ENCODE peak calls at places on chromosome 12, in eight cellular contexts. One of them, this sample, is unnamed.

GRCh38 chr12:6769003-6769389 is 2.8 kb downstream of the PTMS start:
- ATAC-seq in natural killer cell: no peak
- ATAC-seq in stimulated activated naive CD8-positive, alpha-beta T cell treated with anti-CD3 and anti-CD28 coated beads, Interleukin-15, amount 100 ng/mL, for 72 hours: no peak
- ATAC-seq in CD4-positive, CD25-positive, alpha-beta regulatory T cell: no peak
- ATAC-seq in aorta: no peak
- ATAC-seq in activated T-cell treated with anti-CD3 and anti-CD28 coated beads, Interleukin-2, amount 50 U/mL, for 4 hours: no peak
- ATAC-seq in left cardiac atrium: no peak
- ATAC-seq in left lung: no peak
- ATAC-seq in this sample: no peak

GRCh38 chr12:26156996-26157395 is 32.2 kb upstream of the BHLHE41 start:
- ATAC-seq in natural killer cell: no peak
- ATAC-seq in stimulated activated naive CD8-positive, alpha-beta T cell treated with anti-CD3 and anti-CD28 coated beads, Interleukin-15, amount 100 ng/mL, for 72 hours: no peak
- ATAC-seq in CD4-positive, CD25-positive, alpha-beta regulatory T cell: no peak
- ATAC-seq in aorta: no peak
- ATAC-seq in activated T-cell treated with anti-CD3 and anti-CD28 coated beads, Interleukin-2, amount 50 U/mL, for 4 hours: no peak
- ATAC-seq in left cardiac atrium: no peak
- ATAC-seq in left lung: no peak
- ATAC-seq in this sample: no peak

GRCh38 chr12:124386661-124387509 is 92.0 kb downstream of the RFLNA start:
- ATAC-seq in natural killer cell: no peak
- ATAC-seq in stimulated activated naive CD8-positive, alpha-beta T cell treated with anti-CD3 and anti-CD28 coated beads, Interleukin-15, amount 100 ng/mL, for 72 hours: no peak
- ATAC-seq in CD4-positive, CD25-positive, alpha-beta regulatory T cell: no peak
- ATAC-seq in aorta: no peak
- ATAC-seq in activated T-cell treated with anti-CD3 and anti-CD28 coated beads, Interleukin-2, amount 50 U/mL, for 4 hours: no peak
- ATAC-seq in left cardiac atrium: no peak
- ATAC-seq in left lung: no peak
- ATAC-seq in this sample: no peak

GRCh38 chr12:54977857-54978256 is 6.7 kb downstream of the TESPA1 start:
- ATAC-seq in natural killer cell: no peak
- ATAC-seq in stimulated activated naive CD8-positive, alpha-beta T cell treated with anti-CD3 and anti-CD28 coated beads, Interleukin-15, amount 100 ng/mL, for 72 hours: no peak
- ATAC-seq in CD4-positive, CD25-positive, alpha-beta regulatory T cell: no peak
- ATAC-seq in aorta: no peak
- ATAC-seq in activated T-cell treated with anti-CD3 and anti-CD28 coated beads, Interleukin-2, amount 50 U/mL, for 4 hours: no peak
- ATAC-seq in left cardiac atrium: no peak
- ATAC-seq in left lung: no peak
- ATAC-seq in this sample: no peak

GRCh38 chr12:10249690-10250455 is 37.2 kb downstream of the GABARAPL1 start:
- ATAC-seq in natural killer cell: peak
- ATAC-seq in stimulated activated naive CD8-positive, alpha-beta T cell treated with anti-CD3 and anti-CD28 coated beads, Interleukin-15, amount 100 ng/mL, for 72 hours: peak
- ATAC-seq in CD4-positive, CD25-positive, alpha-beta regulatory T cell: no peak
- ATAC-seq in aorta: no peak
- ATAC-seq in activated T-cell treated with anti-CD3 and anti-CD28 coated beads, Interleukin-2, amount 50 U/mL, for 4 hours: peak
- ATAC-seq in left cardiac atrium: no peak
- ATAC-seq in left lung: no peak
- ATAC-seq in this sample: no peak

GRCh38 chr12:64105026-64105425 is 117.1 kb downstream of the KICS2 start:
- ATAC-seq in natural killer cell: no peak
- ATAC-seq in stimulated activated naive CD8-positive, alpha-beta T cell treated with anti-CD3 and anti-CD28 coated beads, Interleukin-15, amount 100 ng/mL, for 72 hours: no peak
- ATAC-seq in CD4-positive, CD25-positive, alpha-beta regulatory T cell: no peak
- ATAC-seq in aorta: no peak
- ATAC-seq in activated T-cell treated with anti-CD3 and anti-CD28 coated beads, Interleukin-2, amount 50 U/mL, for 4 hours: no peak
- ATAC-seq in left cardiac atrium: no peak
- ATAC-seq in left lung: no peak
- ATAC-seq in this sample: no peak

GRCh38 chr12:120669055-120669828 is 17.7 kb upstream of the MLEC start:
- ATAC-seq in natural killer cell: no peak
- ATAC-seq in stimulated activated naive CD8-positive, alpha-beta T cell treated with anti-CD3 and anti-CD28 coated beads, Interleukin-15, amount 100 ng/mL, for 72 hours: no peak
- ATAC-seq in CD4-positive, CD25-positive, alpha-beta regulatory T cell: no peak
- ATAC-seq in aorta: peak
- ATAC-seq in activated T-cell treated with anti-CD3 and anti-CD28 coated beads, Interleukin-2, amount 50 U/mL, for 4 hours: no peak
- ATAC-seq in left cardiac atrium: peak
- ATAC-seq in left lung: peak
- ATAC-seq in this sample: no peak

GRCh38 chr12:104649913-104650312 is 193.2 kb downstream of the CHST11 start:
- ATAC-seq in natural killer cell: peak
- ATAC-seq in stimulated activated naive CD8-positive, alpha-beta T cell treated with anti-CD3 and anti-CD28 coated beads, Interleukin-15, amount 100 ng/mL, for 72 hours: no peak
- ATAC-seq in CD4-positive, CD25-positive, alpha-beta regulatory T cell: no peak
- ATAC-seq in aorta: no peak
- ATAC-seq in activated T-cell treated with anti-CD3 and anti-CD28 coated beads, Interleukin-2, amount 50 U/mL, for 4 hours: no peak
- ATAC-seq in left cardiac atrium: peak
- ATAC-seq in left lung: no peak
- ATAC-seq in this sample: no peak

GRCh38 chr12:27551172-27551840 is 27.3 kb downstream of the PPFIBP1 start:
- ATAC-seq in natural killer cell: no peak
- ATAC-seq in stimulated activated naive CD8-positive, alpha-beta T cell treated with anti-CD3 and anti-CD28 coated beads, Interleukin-15, amount 100 ng/mL, for 72 hours: no peak
- ATAC-seq in CD4-positive, CD25-positive, alpha-beta regulatory T cell: no peak
- ATAC-seq in aorta: no peak
- ATAC-seq in activated T-cell treated with anti-CD3 and anti-CD28 coated beads, Interleukin-2, amount 50 U/mL, for 4 hours: no peak
- ATAC-seq in left cardiac atrium: no peak
- ATAC-seq in left lung: no peak
- ATAC-seq in this sample: no peak

GRCh38 chr12:93913845-93914244 is 234.5 kb upstream of the PLXNC1 start:
- ATAC-seq in natural killer cell: no peak
- ATAC-seq in stimulated activated naive CD8-positive, alpha-beta T cell treated with anti-CD3 and anti-CD28 coated beads, Interleukin-15, amount 100 ng/mL, for 72 hours: no peak
- ATAC-seq in CD4-positive, CD25-positive, alpha-beta regulatory T cell: no peak
- ATAC-seq in aorta: no peak
- ATAC-seq in activated T-cell treated with anti-CD3 and anti-CD28 coated beads, Interleukin-2, amount 50 U/mL, for 4 hours: no peak
- ATAC-seq in left cardiac atrium: peak
- ATAC-seq in left lung: no peak
- ATAC-seq in this sample: no peak

GRCh38 chr12:24359418-24359817 is 409.9 kb upstream of the SOX5 start:
- ATAC-seq in natural killer cell: no peak
- ATAC-seq in stimulated activated naive CD8-positive, alpha-beta T cell treated with anti-CD3 and anti-CD28 coated beads, Interleukin-15, amount 100 ng/mL, for 72 hours: no peak
- ATAC-seq in CD4-positive, CD25-positive, alpha-beta regulatory T cell: no peak
- ATAC-seq in aorta: no peak
- ATAC-seq in activated T-cell treated with anti-CD3 and anti-CD28 coated beads, Interleukin-2, amount 50 U/mL, for 4 hours: no peak
- ATAC-seq in left cardiac atrium: no peak
- ATAC-seq in left lung: no peak
- ATAC-seq in this sample: no peak

GRCh38 chr12:125178222-125178621 is 113.0 kb downstream of the AACS start:
- ATAC-seq in natural killer cell: no peak
- ATAC-seq in stimulated activated naive CD8-positive, alpha-beta T cell treated with anti-CD3 and anti-CD28 coated beads, Interleukin-15, amount 100 ng/mL, for 72 hours: no peak
- ATAC-seq in CD4-positive, CD25-positive, alpha-beta regulatory T cell: no peak
- ATAC-seq in aorta: no peak
- ATAC-seq in activated T-cell treated with anti-CD3 and anti-CD28 coated beads, Interleukin-2, amount 50 U/mL, for 4 hours: no peak
- ATAC-seq in left cardiac atrium: no peak
- ATAC-seq in left lung: no peak
- ATAC-seq in this sample: peak

GRCh38 chr12:45355750-45356149 is 139.9 kb downstream of the ANO6 start:
- ATAC-seq in natural killer cell: no peak
- ATAC-seq in stimulated activated naive CD8-positive, alpha-beta T cell treated with anti-CD3 and anti-CD28 coated beads, Interleukin-15, amount 100 ng/mL, for 72 hours: no peak
- ATAC-seq in CD4-positive, CD25-positive, alpha-beta regulatory T cell: no peak
- ATAC-seq in aorta: no peak
- ATAC-seq in activated T-cell treated with anti-CD3 and anti-CD28 coated beads, Interleukin-2, amount 50 U/mL, for 4 hours: no peak
- ATAC-seq in left cardiac atrium: no peak
- ATAC-seq in left lung: peak
- ATAC-seq in this sample: no peak

GRCh38 chr12:75951399-75952228 is 80.0 kb downstream of the PHLDA1 start:
- ATAC-seq in natural killer cell: no peak
- ATAC-seq in stimulated activated naive CD8-positive, alpha-beta T cell treated with anti-CD3 and anti-CD28 coated beads, Interleukin-15, amount 100 ng/mL, for 72 hours: no peak
- ATAC-seq in CD4-positive, CD25-positive, alpha-beta regulatory T cell: no peak
- ATAC-seq in aorta: no peak
- ATAC-seq in activated T-cell treated with anti-CD3 and anti-CD28 coated beads, Interleukin-2, amount 50 U/mL, for 4 hours: peak
- ATAC-seq in left cardiac atrium: no peak
- ATAC-seq in left lung: no peak
- ATAC-seq in this sample: no peak

GRCh38 chr12:7383157-7383556 is 60.8 kb downstream of the CD163L1 start:
- ATAC-seq in natural killer cell: no peak
- ATAC-seq in stimulated activated naive CD8-positive, alpha-beta T cell treated with anti-CD3 and anti-CD28 coated beads, Interleukin-15, amount 100 ng/mL, for 72 hours: no peak
- ATAC-seq in CD4-positive, CD25-positive, alpha-beta regulatory T cell: no peak
- ATAC-seq in aorta: no peak
- ATAC-seq in activated T-cell treated with anti-CD3 and anti-CD28 coated beads, Interleukin-2, amount 50 U/mL, for 4 hours: no peak
- ATAC-seq in left cardiac atrium: no peak
- ATAC-seq in left lung: no peak
- ATAC-seq in this sample: no peak

GRCh38 chr12:94769040-94769420 is 118.7 kb upstream of the TMCC3 start:
- ATAC-seq in natural killer cell: no peak
- ATAC-seq in stimulated activated naive CD8-positive, alpha-beta T cell treated with anti-CD3 and anti-CD28 coated beads, Interleukin-15, amount 100 ng/mL, for 72 hours: peak
- ATAC-seq in CD4-positive, CD25-positive, alpha-beta regulatory T cell: peak
- ATAC-seq in aorta: no peak
- ATAC-seq in activated T-cell treated with anti-CD3 and anti-CD28 coated beads, Interleukin-2, amount 50 U/mL, for 4 hours: no peak
- ATAC-seq in left cardiac atrium: peak
- ATAC-seq in left lung: no peak
- ATAC-seq in this sample: no peak

GRCh38 chr12:104779134-104779533 is 179.0 kb downstream of the SLC41A2 start:
- ATAC-seq in natural killer cell: no peak
- ATAC-seq in stimulated activated naive CD8-positive, alpha-beta T cell treated with anti-CD3 and anti-CD28 coated beads, Interleukin-15, amount 100 ng/mL, for 72 hours: no peak
- ATAC-seq in CD4-positive, CD25-positive, alpha-beta regulatory T cell: no peak
- ATAC-seq in aorta: no peak
- ATAC-seq in activated T-cell treated with anti-CD3 and anti-CD28 coated beads, Interleukin-2, amount 50 U/mL, for 4 hours: no peak
- ATAC-seq in left cardiac atrium: peak
- ATAC-seq in left lung: no peak
- ATAC-seq in this sample: no peak

GRCh38 chr12:11628353-11628752 is 21.1 kb upstream of the ETV6 start:
- ATAC-seq in natural killer cell: no peak
- ATAC-seq in stimulated activated naive CD8-positive, alpha-beta T cell treated with anti-CD3 and anti-CD28 coated beads, Interleukin-15, amount 100 ng/mL, for 72 hours: no peak
- ATAC-seq in CD4-positive, CD25-positive, alpha-beta regulatory T cell: no peak
- ATAC-seq in aorta: no peak
- ATAC-seq in activated T-cell treated with anti-CD3 and anti-CD28 coated beads, Interleukin-2, amount 50 U/mL, for 4 hours: no peak
- ATAC-seq in left cardiac atrium: no peak
- ATAC-seq in left lung: no peak
- ATAC-seq in this sample: no peak